ENCODE peak calls at places on chromosomes 7 and 10, in nine cellular contexts. B is Karpas-422; Q is DND-41; W is OCI-LY7; O is CD8-positive, alpha-beta T cell; R is spleen; C is tibial artery; X is GM23248; I is effector memory CD4-positive, alpha-beta T cell. Y is an unnamed sample.
A peak's percentile ranks its signal among the peaks of the same experiment; 100 is the strongest.

GRCh38 chr7:100198266-100198665 is 20.5 kb downstream of the STAG3 start:
- DNase-seq in B (no peak), Q (no peak), W (no peak), O (no peak), R (no peak), C (no peak), X (no peak), I (no peak), Y (no peak)

GRCh38 chr10:112151640-112152039 is 31.9 kb downstream of the GPAM start:
- DNase-seq in B (no peak), Q (no peak), W (no peak), O (no peak), R (no peak), C (no peak), X (peak; percentile 46), I (no peak), Y (no peak)

GRCh38 chr10:130037169-130037661 is 73.1 kb upstream of the EBF3 start:
- DNase-seq in B (no peak), Q (no peak), W (no peak), O (no peak), R (peak; percentile 70), C (peak; percentile 54), X (no peak), I (no peak), Y (no peak)

GRCh38 chr10:127132434-127132833 is 64.0 kb downstream of the INSYN2A start:
- DNase-seq in B (no peak), Q (no peak), W (no peak), O (no peak), R (no peak), C (no peak), X (no peak), I (no peak), Y (no peak)

GRCh38 chr10:52318822-52319464 is 4.9 kb downstream of the DKK1 start:
- DNase-seq in B (no peak), Q (no peak), W (no peak), O (no peak), R (no peak), C (no peak), X (peak; percentile 94), I (no peak), Y (no peak)

GRCh38 chr10:71975087-71975890 is 11.1 kb downstream of the CHST3 start:
- DNase-seq in B (no peak), Q (no peak), W (no peak), O (no peak), R (peak; percentile 83), C (peak; percentile 92), X (peak; percentile 71), I (no peak), Y (no peak)

GRCh38 chr7:25727446-25727845 is 424.6 kb upstream of the NFE2L3 start:
- DNase-seq in B (peak; percentile 1), Q (no peak), W (no peak), O (no peak), R (no peak), C (no peak), X (no peak), I (no peak), Y (no peak)

GRCh38 chr7:36118344-36118743 is 34.7 kb upstream of the EEPD1 start:
- DNase-seq in B (no peak), Q (no peak), W (no peak), O (no peak), R (no peak), C (no peak), X (no peak), I (no peak), Y (no peak)

GRCh38 chr10:77120012-77120411 is 517.6 kb downstream of the KCNMA1 start:
- DNase-seq in B (no peak), Q (no peak), W (no peak), O (no peak), R (no peak), C (no peak), X (no peak), I (no peak), Y (no peak)

GRCh38 chr7:5266148-5267028 is 16.4 kb upstream of the SLC29A4 start:
- DNase-seq in B (no peak), Q (no peak), W (no peak), O (no peak), R (no peak), C (no peak), X (no peak), I (no peak), Y (no peak)

GRCh38 chr7:716212-716611 is 10.3 kb upstream of the DNAAF5 start:
- DNase-seq in B (no peak), Q (no peak), W (no peak), O (no peak), R (peak; percentile 31), C (peak; percentile 17), X (no peak), I (no peak), Y (no peak)

GRCh38 chr10:66625709-66626590 is 299.9 kb upstream of the LRRTM3 start:
- DNase-seq in B (no peak), Q (no peak), W (no peak), O (no peak), R (no peak), C (no peak), X (no peak), I (no peak), Y (no peak)

GRCh38 chr7:103856929-103857328 is 132.5 kb downstream of the RELN start:
- DNase-seq in B (no peak), Q (no peak), W (no peak), O (no peak), R (no peak), C (no peak), X (no peak), I (no peak), Y (no peak)

GRCh38 chr7:7868245-7868899 is 100.2 kb upstream of the GLCCI1 start:
- DNase-seq in B (peak; percentile 69), Q (no peak), W (peak; percentile 47), O (no peak), R (no peak), C (no peak), X (no peak), I (no peak), Y (no peak)

GRCh38 chr7:66894463-66895080 is 26.5 kb upstream of the TMEM248 start:
- DNase-seq in B (peak; percentile 68), Q (peak; percentile 21), W (no peak), O (no peak), R (no peak), C (no peak), X (peak; percentile 39), I (no peak), Y (no peak)

GRCh38 chr10:77702166-77702565 is 64.6 kb upstream of the KCNMA1 start:
- DNase-seq in B (no peak), Q (no peak), W (no peak), O (no peak), R (no peak), C (no peak), X (peak; percentile 92), I (no peak), Y (no peak)

GRCh38 chr7:26202019-26202985 is 757 bp downstream of the CBX3 start:
- DNase-seq in B (peak; percentile 78), Q (peak; percentile 76), W (peak; percentile 62), O (peak; percentile 60), R (peak; percentile 92), C (no peak), X (peak; percentile 72), I (peak; percentile 35), Y (peak; percentile 59)

GRCh38 chr7:139886206-139886605 is 57.1 kb downstream of the TBXAS1 start:
- DNase-seq in B (no peak), Q (no peak), W (no peak), O (no peak), R (no peak), C (no peak), X (peak; percentile 26), I (no peak), Y (no peak)

GRCh38 chr10:69321865-69322264 is 43.6 kb downstream of the HK1 start:
- DNase-seq in B (peak; percentile 33), Q (no peak), W (no peak), O (no peak), R (no peak), C (no peak), X (no peak), I (no peak), Y (no peak)

GRCh38 chr10:77493851-77494788 is 143.5 kb downstream of the KCNMA1 start:
- DNase-seq in B (peak; percentile 50), Q (no peak), W (no peak), O (no peak), R (no peak), C (no peak), X (peak; percentile 35), I (no peak), Y (no peak)

GRCh38 chr7:114922652-114923402 is 933 bp downstream of the MDFIC start:
- DNase-seq in B (no peak), Q (peak; percentile 82), W (no peak), O (peak; percentile 63), R (peak; percentile 90), C (peak; percentile 67), X (peak; percentile 81), I (peak; percentile 40), Y (peak; percentile 76)

GRCh38 chr7:40525764-40526163 is 391.0 kb downstream of the SUGCT start:
- DNase-seq in B (no peak), Q (no peak), W (no peak), O (no peak), R (no peak), C (no peak), X (no peak), I (no peak), Y (no peak)
- H3K27ac ChIP-seq in B (no peak overlapping the region), Q (no peak overlapping the region), W (no peak overlapping the region), O (no peak overlapping the region), R (no peak overlapping the region), C (peak overlapping the region; percentile 58), X (no peak overlapping the region), I (no peak overlapping the region), Y (no peak overlapping the region)

GRCh38 chr7:116861717-116862116 is 670 bp upstream of the CAPZA2 start:
- DNase-seq in B (no peak), Q (no peak), W (no peak), O (no peak), R (no peak), C (no peak), X (no peak), I (no peak), Y (no peak)
- H3K4me3 ChIP-seq in B (peak overlapping the region; percentile 26), Q (peak overlapping the region; percentile 77), W (peak overlapping the region; percentile 19), O (no peak overlapping the region), R (no peak overlapping the region), C (peak overlapping the region; percentile 94), X (peak overlapping the region; percentile 36), I (peak overlapping the region; percentile 24), Y (peak overlapping the region; percentile 18)

GRCh38 chr10:35371731-35372130 is 35.4 kb downstream of the CCNY start:
- DNase-seq in B (no peak), Q (no peak), W (no peak), O (no peak), R (no peak), C (no peak), X (no peak), I (no peak), Y (no peak)
- H3K27ac ChIP-seq in B (no peak overlapping the region), Q (no peak overlapping the region), W (no peak overlapping the region), O (no peak overlapping the region), R (peak overlapping the region; percentile 61), C (no peak overlapping the region), X (peak overlapping the region; percentile 75), I (no peak overlapping the region), Y (no peak overlapping the region)

DNA sequence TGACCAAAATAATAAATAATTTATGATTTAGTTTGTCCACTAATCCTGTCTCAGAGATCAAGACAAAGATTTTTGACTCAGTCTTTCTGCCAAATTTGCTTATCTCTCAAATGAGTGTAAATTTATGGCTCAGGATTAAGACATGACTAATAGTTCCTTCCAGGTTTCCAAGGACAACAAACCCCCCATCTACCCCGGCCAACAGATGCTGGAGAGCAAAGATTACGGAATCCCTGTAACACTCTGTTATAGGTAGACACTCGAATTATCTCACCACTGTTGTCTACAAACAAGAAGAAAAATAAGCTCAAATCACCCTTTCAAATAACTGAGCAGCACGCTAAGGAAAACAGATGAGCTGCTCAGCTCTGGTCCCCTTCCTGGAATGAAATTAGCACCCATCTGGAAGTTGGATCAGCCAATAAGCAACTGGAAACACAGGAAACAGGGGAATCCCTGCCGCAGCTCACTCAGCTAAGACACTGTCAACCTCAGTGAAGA is 56.8 kb upstream of the SVIL start:
- DNase-seq in B (no peak), Q (no peak), W (no peak), O (no peak), R (no peak), C (no peak), X (peak; percentile 46), I (no peak), Y (no peak)
- H3K4me3 ChIP-seq in B (no peak overlapping the region), Q (no peak overlapping the region), W (no peak overlapping the region), O (no peak overlapping the region), R (no peak overlapping the region), C (peak overlapping the region; percentile 19), X (peak overlapping the region; percentile 65), I (no peak overlapping the region), Y (no peak overlapping the region)

Y was measured in CD4-positive, alpha-beta memory T cell.